ENCODE peak calls at places on chromosomes 1 and 21, in seven cellular contexts. M is RWPE2, P is astrocyte of the spinal cord, T is GM10248, E is testis, J is nephron progenitor cell, S is IMR-90. H is an unnamed sample.

GRCh38 chr1:96931136-96931535 is 209.6 kb downstream of the PTBP2 start:
- DNase-seq in P (no peak), E (no peak), T (no peak), M (no peak), S (peak), J (no peak), H (no peak)

GRCh38 chr1:10967105-10967504 is 45.3 kb upstream of the TARDBP start:
- DNase-seq in S (no peak), T (no peak), P (no peak), J (no peak), E (no peak), M (no peak), H (no peak)

GRCh38 chr21:34596561-34597271 is 18.2 kb downstream of the RCAN1 start:
- DNase-seq in J (no peak), P (no peak), E (no peak), M (no peak), S (no peak), T (no peak), H (no peak)

GRCh38 chr1:36137776-36138175 is 11.5 kb downstream of the TRAPPC3 start:
- DNase-seq in J (no peak), M (no peak), P (no peak), S (no peak), T (no peak), E (no peak), H (no peak)

GRCh38 chr1:181179980-181180964 is 91.8 kb downstream of the IER5 start:
- DNase-seq in S (peak), M (no peak), P (peak), E (peak), T (peak), J (peak), H (no peak)

GRCh38 chr1:32200226-32201010 is at the start of gene CCDC28B:
- DNase-seq in M (no peak), T (peak), E (peak), J (peak), P (peak), S (peak), H (no peak)

GRCh38 chr1:169105434-169106094 is 926 bp upstream of the ATP1B1 start:
- DNase-seq in J (peak), P (peak), T (peak), M (peak), S (no peak), E (peak), H (no peak)

GRCh38 chr1:51648180-51649109 is 31.6 kb downstream of the OSBPL9 start:
- DNase-seq in P (peak), T (no peak), M (no peak), E (no peak), J (no peak), S (peak), H (peak)

GRCh38 chr1:66617362-66617761 is 83.4 kb downstream of the SGIP1 start:
- DNase-seq in S (no peak), E (no peak), T (no peak), M (no peak), P (no peak), J (no peak), H (no peak)

GRCh38 chr1:15714438-15715136 is 21.5 kb upstream of the SLC25A34 start:
- DNase-seq in S (peak), E (peak), P (peak), T (no peak), M (no peak), J (no peak), H (no peak)

GRCh38 chr1:218480137-218480536 is 135.0 kb downstream of the TGFB2 start:
- DNase-seq in T (no peak), M (no peak), S (peak), J (no peak), P (peak), E (no peak), H (no peak)

GRCh38 chr1:165376811-165377153 is 20.3 kb upstream of the LMX1A start:
- DNase-seq in S (no peak), P (no peak), E (no peak), T (no peak), J (no peak), M (no peak), H (no peak)

GRCh38 chr1:9912264-9912936 is 2.3 kb upstream of the CTNNBIP1 start:
- DNase-seq in T (no peak), E (no peak), M (no peak), P (no peak), J (no peak), S (no peak), H (no peak)

GRCh38 chr1:201703646-201704438 is 125.1 kb upstream of the IPO9 start:
- DNase-seq in S (peak), T (peak), P (peak), J (peak), E (peak), M (peak), H (peak)

GRCh38 chr1:76640092-76640491 is 227.2 kb upstream of the ST6GALNAC5 start:
- DNase-seq in P (peak), M (no peak), J (no peak), T (no peak), E (no peak), S (peak), H (no peak)

GRCh38 chr1:173475564-173476196 is 1.5 kb upstream of the PRDX6 start:
- DNase-seq in T (no peak), J (no peak), P (peak), S (peak), E (no peak), M (no peak), H (no peak)

GRCh38 chr1:31880957-31881697 is 57.0 kb downstream of the PTP4A2 start:
- DNase-seq in J (no peak), S (peak), M (no peak), P (no peak), T (peak), E (no peak), H (no peak)

GRCh38 chr1:70990460-70991253 is 57.0 kb downstream of the PTGER3 start:
- DNase-seq in J (no peak), E (no peak), T (no peak), M (no peak), P (no peak), S (no peak), H (no peak)

GRCh38 chr1:206757524-206758266 is 12.9 kb upstream of the IL19 start:
- DNase-seq in E (no peak), J (no peak), T (no peak), M (no peak), P (no peak), S (no peak), H (no peak)

GRCh38 chr1:65146908-65147423 is 1.0 kb upstream of the AK4 start:
- DNase-seq in E (no peak), S (no peak), T (no peak), P (peak), J (no peak), M (no peak), H (no peak)

GRCh38 chr1:13828454-13829151 is 128.6 kb downstream of the PRDM2 start:
- DNase-seq in P (no peak), E (peak), M (no peak), T (peak), J (peak), S (no peak), H (no peak)

GRCh38 chr1:85328713-85329376 is 52.4 kb upstream of the BCL10 start:
- DNase-seq in E (no peak), T (no peak), J (no peak), P (peak), S (peak), M (peak), H (no peak)

GRCh38 chr1:201377611-201378092 is at the start of gene TNNT2:
- DNase-seq in M (no peak), T (no peak), J (no peak), P (no peak), S (peak), E (no peak), H (no peak)

GRCh38 chr1:110565565-110565964 is 40.6 kb downstream of the KCNA2 start:
- DNase-seq in E (no peak), S (no peak), T (no peak), M (no peak), J (no peak), P (no peak), H (no peak)

GRCh38 chr1:59150537-59151386 is 146.1 kb upstream of the FGGY start:
- DNase-seq in M (peak), E (peak), S (peak), T (peak), J (no peak), P (peak), H (no peak)

GRCh38 chr1:218330043-218330623 is 15.0 kb upstream of the TGFB2 start:
- DNase-seq in M (no peak), E (no peak), J (no peak), P (peak), S (peak), T (peak), H (no peak)

GRCh38 chr1:47685763-47686066 is 247.9 kb downstream of the FOXD2 start:
- DNase-seq in J (no peak), S (no peak), M (no peak), P (no peak), E (no peak), T (no peak), H (no peak)

GRCh38 chr1:32215629-32216505 is 6.3 kb downstream of the TMEM234 start:
- DNase-seq in S (peak), P (peak), E (peak), T (peak), M (no peak), J (peak), H (no peak)

GRCh38 chr1:174726167-174726879 is 273.4 kb upstream of the CACYBP start:
- DNase-seq in P (peak), S (peak), J (no peak), T (no peak), E (no peak), M (no peak), H (no peak)
- TF ChIP-seq CTCF in P (peak), S (peak), J (peak), T (peak), E (no peak), M (peak), H (peak)

GRCh38 chr1:92822907-92823306 is 8.9 kb upstream of the RPL5 start:
- DNase-seq in P (peak), T (no peak), E (no peak), M (no peak), J (no peak), S (peak), H (no peak)
- TF ChIP-seq CTCF in P (no peak), T (no peak), E (no peak), M (no peak), J (no peak), S (no peak), H (no peak)

GRCh38 chr1:228004331-228004871 is 2.4 kb upstream of the WNT3A start:
- DNase-seq in E (no peak), M (no peak), P (no peak), J (no peak), S (no peak), T (peak), H (no peak)
- TF ChIP-seq CTCF in E (no peak), M (peak), P (peak), J (peak), S (peak), T (peak), H (no peak)

DNA sequence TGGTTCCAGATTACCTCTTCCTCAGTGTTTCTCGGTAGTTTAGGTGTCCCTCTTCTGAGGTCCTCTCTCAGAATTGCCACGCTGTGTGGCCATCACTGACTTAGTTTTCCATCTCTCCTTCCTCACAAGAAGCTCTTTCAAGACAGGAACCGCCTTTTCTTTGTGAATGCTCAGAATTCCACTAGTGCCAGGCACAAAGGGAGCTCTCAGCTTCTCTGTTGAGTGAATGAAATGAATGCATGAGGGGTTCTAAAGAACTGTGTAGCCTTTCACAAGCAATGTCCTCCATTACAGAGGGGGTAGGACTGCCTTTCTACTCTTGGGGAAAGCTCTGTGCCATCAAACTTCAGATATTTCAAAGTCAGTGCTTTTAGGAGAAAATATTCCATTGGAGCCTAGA is 546.8 kb downstream of the RWDD3 start:
- DNase-seq in T (no peak), M (no peak), P (no peak), S (no peak), E (no peak), J (no peak), H (no peak)
- TF ChIP-seq CTCF in T (no peak), M (no peak), P (no peak), S (no peak), E (no peak), J (no peak), H (no peak)

GRCh38 chr1:7348073-7348472 is 423.0 kb upstream of the VAMP3 start:
- DNase-seq in M (no peak), J (no peak), P (no peak), T (no peak), S (no peak), E (no peak), H (no peak)

GRCh38 chr1:7346600-7347570 is 424.2 kb upstream of the VAMP3 start:
- DNase-seq in S (no peak), E (no peak), M (no peak), T (no peak), J (no peak), P (no peak), H (no peak)

GRCh38 chr1:7345516-7345915 is 425.6 kb upstream of the VAMP3 start:
- DNase-seq in S (no peak), E (no peak), P (no peak), J (no peak), T (no peak), M (no peak), H (no peak)

GRCh38 chr1:7343917-7344316 is 427.2 kb upstream of the VAMP3 start:
- DNase-seq in S (no peak), T (no peak), M (no peak), J (no peak), P (no peak), E (no peak), H (no peak)

DNA sequence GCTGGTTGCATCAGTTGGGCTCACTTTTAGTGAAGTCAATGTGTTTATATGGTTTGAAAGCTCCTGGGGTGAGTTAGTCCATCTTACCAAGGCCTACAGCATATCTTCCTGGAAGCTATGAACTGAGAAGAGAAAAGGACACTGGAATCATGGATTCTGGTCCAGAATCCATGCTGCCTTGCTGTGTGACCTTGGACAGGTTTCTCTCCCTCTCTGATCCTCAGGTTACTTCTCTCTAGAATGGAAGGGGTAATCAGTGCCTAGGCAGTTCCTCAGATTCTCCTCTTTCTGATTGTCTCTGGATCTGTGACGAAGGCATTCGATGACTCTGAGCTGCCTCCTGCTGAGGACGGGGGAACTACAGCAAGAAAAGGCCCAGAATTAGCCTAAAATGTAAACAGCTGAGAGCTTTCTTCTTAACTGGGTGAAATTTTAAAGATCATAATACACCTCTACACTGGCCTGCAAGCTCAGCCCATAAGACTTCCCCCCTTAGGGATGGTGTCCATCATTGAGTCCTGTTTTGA is 425.0 kb upstream of the VAMP3 start:
- DNase-seq in M (no peak), P (no peak), S (no peak), J (no peak), T (no peak), E (no peak), H (no peak)
- TF ChIP-seq CTCF in M (no peak), P (no peak), S (peak), J (no peak), T (no peak), E (no peak), H (no peak)

GRCh38 chr1:161305872-161306519 is 3.8 kb downstream of the MPZ start:
- DNase-seq in M (peak), T (peak), J (peak), P (peak), E (peak), S (peak), H (peak)
- TF ChIP-seq CTCF in M (peak), T (peak), J (no peak), P (peak), E (no peak), S (no peak), H (peak)

GRCh38 chr1:219837274-219837993 is 90.9 kb downstream of the SLC30A10 start:
- DNase-seq in P (peak), T (peak), J (peak), S (peak), E (peak), M (no peak), H (no peak)
- TF ChIP-seq CTCF in P (peak), T (peak), J (peak), S (peak), E (no peak), M (peak), H (peak)

GRCh38 chr21:38621132-38621531 is 122.9 kb upstream of the ERG start:
- DNase-seq in S (no peak), M (no peak), E (no peak), T (no peak), J (no peak), P (no peak), H (no peak)
- TF ChIP-seq CTCF in S (no peak), M (no peak), E (no peak), T (peak), J (no peak), P (no peak), H (no peak)

DNA sequence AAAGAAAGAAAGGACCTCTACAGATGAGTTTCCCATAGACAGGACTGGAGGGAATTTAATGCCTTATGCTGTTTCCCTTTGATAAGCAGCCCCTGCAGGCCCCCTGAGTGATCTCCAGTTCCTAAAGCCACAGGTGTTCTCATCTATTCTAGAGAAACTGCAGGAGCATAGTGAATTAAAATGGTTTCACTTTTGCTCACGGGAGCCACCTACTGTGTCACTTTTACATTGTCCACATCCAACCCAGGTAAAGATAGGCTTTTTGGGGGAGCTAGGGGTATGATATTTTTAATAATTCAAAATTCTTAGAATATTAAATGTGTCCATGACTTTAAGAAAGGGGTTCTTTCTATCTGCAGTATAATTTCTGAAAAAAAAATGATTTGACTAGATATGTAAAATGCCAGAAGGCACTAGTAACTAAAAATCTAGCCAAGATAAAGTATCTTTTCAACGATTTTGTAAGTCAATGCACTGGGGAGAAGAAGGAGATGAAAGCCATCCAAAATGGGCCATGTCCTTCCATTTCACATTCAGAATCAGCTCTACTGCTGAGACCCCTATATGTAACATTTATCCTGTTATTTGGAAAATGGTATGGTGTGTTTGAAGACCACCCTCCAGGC is 267.3 kb upstream of the DUSP10 start:
- DNase-seq in E (no peak), M (no peak), T (peak), J (peak), P (peak), S (no peak), H (no peak)
- TF ChIP-seq CTCF in E (no peak), M (peak), T (peak), J (peak), P (peak), S (peak), H (peak)

H was measured in CD14-positive monocyte.